ENCODE peak calls at places on chromosome 5, in six cellular contexts. T is H1, G is HCT116, S is GM12878, R is HepG2, P is K562. E is an unnamed sample.

GRCh38 chr5:10140195-10140973 is 109.3 kb downstream of the ATPSCKMT start:
- DNase-seq in T (no peak), S (no peak), G (peak), P (peak), R (peak), E (peak)

GRCh38 chr5:103364074-103364473 is 105.5 kb downstream of the MACIR start:
- DNase-seq in T (no peak), P (no peak), G (no peak), R (no peak), S (no peak), E (no peak)

GRCh38 chr5:40652441-40653220 is 27.1 kb upstream of the PTGER4 start:
- DNase-seq in T (no peak), S (no peak), P (no peak), R (no peak), G (no peak), E (no peak)

GRCh38 chr5:33755216-33755615 is 136.6 kb downstream of the ADAMTS12 start:
- DNase-seq in S (no peak), R (no peak), P (no peak), T (no peak), G (no peak), E (no peak)

GRCh38 chr5:75654693-75655315 is 43.6 kb downstream of the ANKDD1B start:
- DNase-seq in S (no peak), T (no peak), R (no peak), G (no peak), P (peak), E (no peak)

GRCh38 chr5:124742521-124742920 is 3.9 kb downstream of the ZNF608 start:
- DNase-seq in T (no peak), R (no peak), S (no peak), G (no peak), P (no peak), E (no peak)

GRCh38 chr5:58921106-58921505 is 338.2 kb downstream of the RAB3C start:
- DNase-seq in G (no peak), P (no peak), S (no peak), T (no peak), R (no peak), E (no peak)

GRCh38 chr5:172543484-172544298 is 89.4 kb upstream of the SH3PXD2B start:
- DNase-seq in R (no peak), T (peak), S (no peak), P (no peak), G (no peak), E (no peak)

GRCh38 chr5:51651476-51651875 is 268.2 kb downstream of the ISL1 start:
- DNase-seq in P (no peak), T (no peak), S (no peak), R (no peak), G (no peak), E (no peak)

GRCh38 chr5:124949862-124950261 is 203.4 kb upstream of the ZNF608 start:
- DNase-seq in P (no peak), S (no peak), R (no peak), G (no peak), T (no peak), E (no peak)

GRCh38 chr5:76607353-76607871 is 15.8 kb downstream of the F2RL2 start:
- DNase-seq in G (no peak), T (no peak), S (no peak), R (no peak), P (no peak), E (no peak)

GRCh38 chr5:137679195-137679594 is 56.7 kb downstream of the KLHL3 start:
- DNase-seq in S (no peak), T (no peak), G (no peak), R (no peak), P (no peak), E (no peak)

GRCh38 chr5:71748360-71748759 is 29.3 kb downstream of the CARTPT start:
- DNase-seq in P (no peak), G (no peak), R (no peak), S (no peak), T (no peak), E (peak)

GRCh38 chr5:10619649-10620048 is 55.8 kb downstream of the ANKRD33B start:
- DNase-seq in P (no peak), R (no peak), S (no peak), T (no peak), G (no peak), E (no peak)

GRCh38 chr5:114953559-114953958 is 216.1 kb downstream of the TRIM36 start:
- DNase-seq in R (no peak), T (no peak), P (no peak), S (no peak), G (no peak), E (no peak)

DNA sequence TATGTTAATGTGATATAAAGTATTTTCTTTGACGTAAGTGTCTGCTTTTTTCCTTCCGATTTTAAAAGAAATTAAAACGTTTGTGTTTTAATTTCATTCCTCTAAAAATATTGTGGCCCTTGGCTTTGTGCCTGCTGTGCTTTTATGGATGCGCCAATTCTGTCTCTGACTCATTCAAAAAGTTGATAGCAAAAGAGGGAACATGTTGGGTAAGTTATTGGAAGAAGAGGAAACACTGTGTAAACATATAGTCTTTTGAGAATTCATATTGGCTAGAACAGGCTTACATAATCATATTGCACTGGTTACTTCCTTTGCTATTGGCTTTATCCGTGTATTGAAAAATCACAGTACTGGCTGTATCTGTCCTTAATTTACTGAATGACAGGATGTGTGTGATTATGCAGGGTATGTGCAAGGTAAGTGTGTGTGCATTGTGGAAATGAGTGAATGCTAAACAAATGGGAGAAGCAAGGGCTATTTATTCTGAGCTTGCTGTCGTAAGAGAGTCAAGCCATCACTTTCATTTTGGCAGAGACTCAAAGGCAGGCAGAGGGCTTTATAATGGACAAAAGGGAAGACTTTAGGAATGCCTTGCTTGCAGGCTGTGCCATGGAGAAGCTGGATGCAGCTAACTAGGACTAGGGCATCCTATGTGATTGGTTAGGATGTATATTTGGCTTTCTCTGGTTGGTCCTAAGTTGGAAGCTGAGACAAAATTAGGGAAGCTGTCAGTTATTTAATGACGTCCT is 67.9 kb downstream of the SGCD start:
- DNase-seq in S (no peak), T (no peak), P (no peak), G (no peak), R (no peak), E (no peak)
- H3K4me2 ChIP-seq in S (no peak), T (no peak), P (no peak), G (no peak), R (no peak), E (no peak)

GRCh38 chr5:94429566-94429965 is 188.8 kb downstream of the KIAA0825 start:
- DNase-seq in T (no peak), R (no peak), G (no peak), S (no peak), P (no peak), E (no peak)
- TF ChIP-seq JUND in T (no peak), R (no peak), G (no peak), S (no peak), P (no peak), E (no peak)

DNA sequence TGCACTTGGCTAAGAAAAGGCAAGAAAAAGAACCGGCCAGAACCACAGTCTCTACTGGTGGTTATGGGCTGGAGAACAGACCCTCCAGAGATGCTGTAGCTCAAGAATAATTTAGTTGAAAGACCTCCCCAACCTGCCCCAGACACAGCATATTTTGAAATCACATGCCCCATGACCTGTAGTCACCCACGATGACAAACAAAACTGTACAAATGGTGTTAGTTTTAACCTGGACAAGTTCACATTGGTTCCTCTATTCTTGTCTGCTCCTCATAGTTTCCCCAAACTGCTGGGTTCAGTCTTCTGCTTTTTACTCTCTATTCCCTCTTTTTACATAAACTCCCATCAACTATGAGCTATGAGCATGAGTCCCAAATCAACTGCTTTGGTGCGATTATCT is 365.3 kb upstream of the CLINT1 start:
- DNase-seq in R (no peak), T (no peak), G (no peak), S (no peak), P (no peak), E (no peak)
- H3K4me2 ChIP-seq in R (no peak), T (no peak), G (no peak), S (no peak), P (no peak), E (no peak)

GRCh38 chr5:112420111-112420864 is 1.2 kb upstream of the EPB41L4A start:
- DNase-seq in R (peak), P (peak), G (peak), S (peak), T (peak), E (peak)
- TF ChIP-seq JUND in R (no peak), P (no peak), G (no peak), S (no peak), T (no peak), E (no peak)

DNA sequence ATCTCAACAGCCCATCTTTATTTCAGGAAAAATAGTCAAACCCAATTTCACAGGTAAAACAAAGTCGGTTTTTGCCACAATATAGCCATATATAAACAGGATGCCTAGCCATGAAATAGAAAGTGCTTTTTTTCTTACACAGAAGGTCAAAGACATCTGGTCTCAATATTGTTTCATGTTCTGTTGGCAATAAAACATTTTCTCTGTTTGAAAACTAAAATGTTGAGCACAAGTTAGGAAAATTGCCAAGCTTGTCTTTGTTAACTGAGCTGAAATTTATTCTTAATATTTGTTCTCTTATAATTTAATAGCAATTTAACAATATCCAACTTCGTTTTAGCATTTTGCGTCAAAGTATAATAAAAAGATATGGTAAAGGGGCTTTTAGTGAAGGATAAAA is 673.4 kb downstream of the DTWD2 start:
- DNase-seq in G (no peak), R (no peak), P (no peak), S (no peak), T (no peak), E (no peak)
- H3K4me2 ChIP-seq in G (no peak), R (no peak), P (no peak), S (no peak), T (no peak), E (no peak)

DNA sequence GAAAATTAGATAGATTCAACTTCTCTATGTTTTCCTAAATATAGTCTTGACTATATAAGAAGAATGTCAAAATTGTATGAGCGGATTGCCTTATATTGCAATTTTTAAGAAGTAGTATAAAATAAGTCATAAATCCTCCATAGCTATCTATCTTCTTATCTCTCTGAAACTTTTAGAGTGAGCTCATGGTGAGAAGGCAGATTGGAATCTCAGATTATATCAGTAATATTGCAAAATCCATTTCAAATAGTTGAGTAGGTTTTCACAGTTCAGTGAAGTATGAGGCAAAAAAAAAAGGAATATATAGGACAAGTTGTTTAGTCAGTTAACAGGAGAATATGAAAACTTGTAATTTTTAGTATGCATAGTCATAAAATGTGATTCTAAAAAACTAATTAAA is 156.4 kb downstream of the FAM174A start:
- DNase-seq in R (no peak), T (no peak), P (no peak), G (no peak), S (no peak), E (no peak)
- TF ChIP-seq JUND in R (no peak), T (no peak), P (no peak), G (no peak), S (no peak), E (peak)

GRCh38 chr5:83721878-83722779 is 1.5 kb upstream of the HAPLN1 start:
- DNase-seq in S (no peak), R (peak), T (peak), G (peak), P (peak), E (peak)
- H3K4me2 ChIP-seq in S (peak), R (peak), T (peak), G (peak), P (no peak), E (peak)

DNA sequence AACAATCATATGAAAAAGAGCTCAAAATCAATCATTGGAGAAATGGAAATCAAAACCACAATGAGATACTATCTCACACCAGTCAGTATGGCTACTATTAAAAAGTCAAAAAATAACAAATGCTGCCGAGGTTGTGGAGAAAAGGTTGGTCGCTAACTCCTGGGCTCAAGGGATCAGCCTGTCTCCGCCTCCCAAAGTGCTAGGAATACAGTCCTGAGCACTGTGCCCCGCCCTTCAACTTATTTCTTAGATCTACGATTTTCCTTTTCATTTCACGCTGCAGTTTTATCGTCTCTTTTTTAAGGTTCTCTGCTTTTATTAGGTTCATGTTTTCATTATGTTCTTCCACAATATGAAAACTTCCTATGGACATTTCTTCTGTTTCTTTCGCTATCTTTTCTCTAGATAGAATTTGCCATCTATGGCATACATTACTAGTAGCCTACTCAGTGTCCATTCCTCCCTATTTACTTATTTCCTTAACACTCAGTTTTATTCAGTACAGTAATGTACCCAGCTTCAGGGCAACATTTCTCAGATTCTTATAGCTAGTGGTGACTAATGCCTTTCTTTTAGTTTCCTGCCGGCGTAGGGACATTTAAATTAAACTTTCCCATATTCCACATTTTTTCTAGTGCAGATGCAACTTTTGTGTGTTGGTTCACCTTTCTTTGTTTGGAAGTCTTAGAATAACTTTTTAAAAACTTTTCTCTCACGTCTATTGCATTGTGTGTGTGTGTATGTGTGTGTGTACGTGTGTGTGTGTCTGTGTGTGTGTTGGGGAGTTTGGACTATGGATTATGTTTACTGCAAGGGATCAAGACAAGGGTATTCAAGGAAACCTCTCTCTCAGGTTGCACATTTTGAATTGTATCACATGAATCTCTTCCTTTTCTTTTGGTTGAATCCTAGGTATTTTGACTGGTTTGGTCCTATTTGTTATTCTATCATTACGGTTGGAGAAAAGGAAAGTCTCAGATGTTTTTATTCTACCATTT is 21.6 kb upstream of the FBN2 start:
- DNase-seq in R (no peak), S (no peak), P (no peak), G (no peak), T (no peak), E (no peak)
- TF ChIP-seq JUND in R (no peak), S (no peak), P (no peak), G (no peak), T (no peak), E (no peak)

GRCh38 chr5:177546262-177546741 is 8.1 kb downstream of the FAM193B start:
- DNase-seq in P (no peak), G (no peak), R (peak), S (no peak), T (no peak), E (no peak)

GRCh38 chr5:177547736-177548135 is 6.6 kb downstream of the FAM193B start:
- DNase-seq in G (no peak), R (no peak), P (no peak), S (no peak), T (no peak), E (no peak)

GRCh38 chr5:177542816-177543472 is 11.4 kb downstream of the FAM193B start:
- DNase-seq in S (no peak), P (no peak), G (no peak), R (no peak), T (no peak), E (no peak)

GRCh38 chr5:177550120-177550519 is 4.2 kb downstream of the FAM193B start:
- DNase-seq in S (no peak), T (no peak), P (no peak), G (no peak), R (no peak), E (no peak)

GRCh38 chr5:177545487-177546261 is 8.7 kb downstream of the FAM193B start:
- DNase-seq in S (no peak), R (no peak), G (no peak), P (no peak), T (no peak), E (no peak)
- H3K4me2 ChIP-seq in S (no peak), R (peak), G (no peak), P (no peak), T (no peak), E (no peak)

E was measured in SK-N-SH.